ENCODE peak calls at places on chromosomes 1 and 21, in nine cellular contexts. I is breast epithelium; C is mesothelial cell of epicardium; V is CD4-positive, alpha-beta T cell; G is NCI-H2171; Z is activated T-helper 1 cell treated with Interleukin-2 at 50 U/mL for 16 hours; K is choroid plexus epithelial cell; E is caudate nucleus; F is WTC11. S is an unnamed sample.
A peak's percentile ranks its signal among the peaks of the same experiment; 100 is the strongest.

GRCh38 chr1:151542710-151543129 is 2.6 kb downstream of the TUFT1 start:
- DNase-seq in I (no peak), C (no peak), V (no peak), G (no peak), Z (no peak), K (no peak), E (no peak), F (no peak), S (no peak)

GRCh38 chr1:6024376-6024775 is 21.3 kb upstream of the KCNAB2 start:
- DNase-seq in I (no peak), C (no peak), V (no peak), G (no peak), Z (no peak), K (no peak), E (no peak), F (no peak), S (no peak)

GRCh38 chr1:32774950-32775634 is 42.1 kb downstream of the YARS1 start:
- DNase-seq in I (no peak), C (no peak), V (no peak), G (no peak), Z (no peak), K (peak; percentile 58), E (no peak), F (no peak), S (no peak)

GRCh38 chr1:54247858-54248257 is 47.9 kb downstream of the MRPL37 start:
- DNase-seq in I (no peak), C (no peak), V (no peak), G (no peak), Z (no peak), K (no peak), E (no peak), F (no peak), S (no peak)

GRCh38 chr1:244028701-244029100 is 22.4 kb upstream of the ZBTB18 start:
- DNase-seq in I (no peak), C (no peak), V (no peak), G (no peak), Z (no peak), K (no peak), E (no peak), F (no peak), S (no peak)

GRCh38 chr1:75696000-75696399 is 28.5 kb upstream of the ACADM start:
- DNase-seq in I (no peak), C (no peak), V (no peak), G (no peak), Z (no peak), K (no peak), E (no peak), F (no peak), S (no peak)

GRCh38 chr1:204127597-204128242 is 24.1 kb downstream of the ETNK2 start:
- DNase-seq in I (peak; percentile 46), C (no peak), V (no peak), G (peak; percentile 77), Z (no peak), K (peak; percentile 85), E (no peak), F (peak; percentile 69), S (no peak)

GRCh38 chr1:37305108-37305507 is 169.3 kb upstream of the ZC3H12A start:
- DNase-seq in I (no peak), C (no peak), V (no peak), G (no peak), Z (no peak), K (no peak), E (no peak), F (no peak), S (no peak)

GRCh38 chr1:3787347-3787710 is 9.0 kb downstream of the LRRC47 start:
- DNase-seq in I (no peak), C (no peak), V (peak; percentile 18), G (no peak), Z (no peak), K (no peak), E (no peak), F (no peak), S (no peak)

GRCh38 chr1:87513270-87513669 is 184.6 kb downstream of the LMO4 start:
- DNase-seq in I (no peak), C (no peak), V (no peak), G (no peak), Z (no peak), K (peak; percentile 15), E (no peak), F (no peak), S (no peak)

GRCh38 chr1:211329764-211330201 is 3.1 kb downstream of the TRAF5 start:
- DNase-seq in I (no peak), C (no peak), V (no peak), G (no peak), Z (no peak), K (no peak), E (no peak), F (no peak), S (no peak)

GRCh38 chr1:111666828-111667227 is 47.2 kb downstream of the RAP1A start:
- DNase-seq in I (no peak), C (no peak), V (no peak), G (no peak), Z (no peak), K (no peak), E (no peak), F (no peak), S (no peak)

GRCh38 chr1:53627666-53628065 is 111.3 kb downstream of the GLIS1 start:
- DNase-seq in I (no peak), C (no peak), V (no peak), G (no peak), Z (no peak), K (no peak), E (no peak), F (no peak), S (no peak)

GRCh38 chr1:76865696-76866291 is 1.5 kb upstream of the ST6GALNAC5 start:
- DNase-seq in I (no peak), C (no peak), V (no peak), G (no peak), Z (no peak), K (no peak), E (no peak), F (no peak), S (no peak)

GRCh38 chr1:151255381-151255780 is 847 bp downstream of the PSMD4 start:
- DNase-seq in I (no peak), C (no peak), V (no peak), G (no peak), Z (no peak), K (peak; percentile 42), E (no peak), F (no peak), S (no peak)

GRCh38 chr21:37983336-37984095 is 67.3 kb upstream of the KCNJ6 start:
- DNase-seq in I (no peak), C (no peak), V (no peak), G (no peak), Z (no peak), K (no peak), E (no peak), F (no peak), S (no peak)

GRCh38 chr1:183757061-183757460 is 47.9 kb upstream of the RGL1 start:
- DNase-seq in I (no peak), C (no peak), V (no peak), G (no peak), Z (no peak), K (peak; percentile 87), E (no peak), F (no peak), S (no peak)

GRCh38 chr1:43285269-43285986 is at the start of gene C1orf210:
- DNase-seq in I (peak; percentile 91), C (peak; percentile 50), V (no peak), G (peak; percentile 21), Z (no peak), K (no peak), E (no peak), F (peak; percentile 98), S (no peak)

GRCh38 chr1:20700636-20701215 is 17.1 kb downstream of the KIF17 start:
- DNase-seq in I (no peak), C (no peak), V (no peak), G (no peak), Z (no peak), K (no peak), E (no peak), F (no peak), S (no peak)

GRCh38 chr21:27192286-27192685 is 225.4 kb upstream of the ADAMTS5 start:
- DNase-seq in I (no peak), C (no peak), V (no peak), G (no peak), Z (no peak), K (no peak), E (no peak), F (no peak), S (no peak)

GRCh38 chr1:11929849-11930248 is 3.6 kb upstream of the KIAA2013 start:
- DNase-seq in I (no peak), C (no peak), V (no peak), G (no peak), Z (no peak), K (peak; percentile 56), E (no peak), F (no peak), S (no peak)

GRCh38 chr1:27727126-27727525 is 1.4 kb downstream of the FAM76A start:
- DNase-seq in I (no peak), C (no peak), V (no peak), G (no peak), Z (no peak), K (peak; percentile 52), E (no peak), F (no peak), S (no peak)